ENCODE peak calls at places on chromosomes 1 and 21, in four cellular contexts. One of them, this sample, is unnamed. For H3K4me1, the result is how much of the 10 kb centered on the place peaks cover.

GRCh38 chr1:248872752-248873408 is 14.0 kb upstream of the ZNF692 start:
- DNase-seq in endothelial cell of umbilical vein: peak
- DNase-seq in SJSA1: peak
- DNase-seq in ovary: peak
- DNase-seq in this sample: peak

GRCh38 chr1:198669023-198669698 is 30.3 kb downstream of the PTPRC start:
- DNase-seq in endothelial cell of umbilical vein: peak
- DNase-seq in SJSA1: peak
- DNase-seq in ovary: no peak
- DNase-seq in this sample: peak

GRCh38 chr1:47487826-47488450 is 50.1 kb downstream of the FOXD2 start:
- DNase-seq in endothelial cell of umbilical vein: no peak
- DNase-seq in SJSA1: no peak
- DNase-seq in ovary: no peak
- DNase-seq in this sample: no peak

GRCh38 chr1:6245086-6245868 is 1.3 kb downstream of the HES3 start:
- DNase-seq in endothelial cell of umbilical vein: peak
- DNase-seq in SJSA1: peak
- DNase-seq in ovary: peak
- DNase-seq in this sample: peak

GRCh38 chr1:76229279-76229977 is 154.9 kb downstream of the ST6GALNAC3 start:
- DNase-seq in endothelial cell of umbilical vein: peak
- DNase-seq in SJSA1: no peak
- DNase-seq in ovary: no peak
- DNase-seq in this sample: no peak

GRCh38 chr21:37983336-37984095 is 67.3 kb upstream of the KCNJ6 start:
- DNase-seq in endothelial cell of umbilical vein: no peak
- DNase-seq in SJSA1: no peak
- DNase-seq in ovary: no peak
- DNase-seq in this sample: no peak

GRCh38 chr21:32727728-32728454 is at the start of gene SYNJ1:
- DNase-seq in endothelial cell of umbilical vein: peak
- DNase-seq in SJSA1: peak
- DNase-seq in ovary: peak
- DNase-seq in this sample: peak

GRCh38 chr1:239858058-239858457 is 233.6 kb upstream of the FMN2 start:
- DNase-seq in endothelial cell of umbilical vein: no peak
- DNase-seq in SJSA1: no peak
- DNase-seq in ovary: no peak
- DNase-seq in this sample: peak

GRCh38 chr1:17531682-17532487 is 7.6 kb upstream of the ARHGEF10L start:
- DNase-seq in endothelial cell of umbilical vein: no peak
- DNase-seq in SJSA1: no peak
- DNase-seq in ovary: peak
- DNase-seq in this sample: peak

GRCh38 chr1:203290261-203291089 is 14.8 kb upstream of the BTG2 start:
- DNase-seq in endothelial cell of umbilical vein: peak
- DNase-seq in SJSA1: peak
- DNase-seq in ovary: peak
- DNase-seq in this sample: peak

GRCh38 chr1:43991476-43992231 is at the start of gene CCDC24:
- DNase-seq in endothelial cell of umbilical vein: peak
- DNase-seq in SJSA1: peak
- DNase-seq in ovary: peak
- DNase-seq in this sample: peak

GRCh38 chr1:243217401-243217800 is 37.7 kb downstream of the CEP170 start:
- DNase-seq in endothelial cell of umbilical vein: no peak
- DNase-seq in SJSA1: no peak
- DNase-seq in ovary: no peak
- DNase-seq in this sample: peak

GRCh38 chr1:152228831-152229230 is 4.8 kb upstream of the HRNR start:
- DNase-seq in endothelial cell of umbilical vein: no peak
- DNase-seq in SJSA1: no peak
- DNase-seq in ovary: no peak
- DNase-seq in this sample: no peak

DNA sequence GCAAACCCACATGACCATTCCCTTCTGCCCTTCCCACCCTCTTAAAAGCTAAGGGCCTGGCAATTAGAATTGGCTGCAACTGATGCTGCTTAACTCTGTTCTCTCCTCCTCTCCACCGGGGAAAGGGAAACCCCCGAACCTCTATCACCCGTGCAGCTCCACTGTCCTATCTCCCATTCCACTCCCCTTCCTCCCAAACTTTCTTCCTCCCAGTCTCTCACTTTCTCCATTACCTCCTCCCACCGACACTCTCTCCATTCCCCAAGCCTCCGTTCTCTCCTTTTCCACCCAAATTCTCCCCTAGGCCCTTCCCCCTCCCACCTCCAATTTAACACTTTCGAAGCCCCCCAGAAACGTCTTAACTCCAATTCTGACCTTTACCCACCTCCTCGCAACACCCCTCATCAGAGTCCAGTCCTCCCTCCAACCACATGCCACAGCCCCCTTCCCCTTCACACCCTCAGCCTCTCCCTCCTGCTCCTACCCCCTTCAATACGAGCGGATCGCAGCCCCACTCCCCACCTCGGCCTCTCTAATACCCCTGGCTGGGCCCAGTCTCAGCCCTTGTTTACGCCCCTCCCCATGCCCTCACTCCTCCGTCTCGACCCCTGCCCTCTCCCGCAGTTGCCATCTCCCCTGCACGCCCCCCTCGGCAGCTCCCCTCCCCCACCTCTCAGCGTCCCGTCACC is 602 bp downstream of the DEDD start:
- DNase-seq in endothelial cell of umbilical vein: peak
- DNase-seq in SJSA1: no peak
- DNase-seq in ovary: no peak
- DNase-seq in this sample: peak
- H3K4me1 ChIP-seq in endothelial cell of umbilical vein: under half
- H3K4me1 ChIP-seq in SJSA1: under half
- H3K4me1 ChIP-seq in ovary: under half
- H3K4me1 ChIP-seq in this sample: under half

GRCh38 chr1:117387060-117387633 is 19.9 kb downstream of the MAN1A2 start:
- DNase-seq in endothelial cell of umbilical vein: no peak
- DNase-seq in SJSA1: no peak
- DNase-seq in ovary: no peak
- DNase-seq in this sample: no peak

GRCh38 chr1:117389284-117389683 is 22.0 kb downstream of the MAN1A2 start:
- DNase-seq in endothelial cell of umbilical vein: no peak
- DNase-seq in SJSA1: no peak
- DNase-seq in ovary: no peak
- DNase-seq in this sample: no peak

GRCh38 chr1:117392776-117393175 is 25.5 kb downstream of the MAN1A2 start:
- DNase-seq in endothelial cell of umbilical vein: no peak
- DNase-seq in SJSA1: no peak
- DNase-seq in ovary: no peak
- DNase-seq in this sample: peak

GRCh38 chr1:117389779-117390178 is 22.5 kb downstream of the MAN1A2 start:
- DNase-seq in endothelial cell of umbilical vein: no peak
- DNase-seq in SJSA1: no peak
- DNase-seq in ovary: no peak
- DNase-seq in this sample: no peak

GRCh38 chr1:117388328-117388727 is 21.1 kb downstream of the MAN1A2 start:
- DNase-seq in endothelial cell of umbilical vein: no peak
- DNase-seq in SJSA1: no peak
- DNase-seq in ovary: no peak
- DNase-seq in this sample: no peak
- H3K4me1 ChIP-seq in endothelial cell of umbilical vein: under half
- H3K4me1 ChIP-seq in SJSA1: under half
- H3K4me1 ChIP-seq in ovary: under half
- H3K4me1 ChIP-seq in this sample: under half

DNA sequence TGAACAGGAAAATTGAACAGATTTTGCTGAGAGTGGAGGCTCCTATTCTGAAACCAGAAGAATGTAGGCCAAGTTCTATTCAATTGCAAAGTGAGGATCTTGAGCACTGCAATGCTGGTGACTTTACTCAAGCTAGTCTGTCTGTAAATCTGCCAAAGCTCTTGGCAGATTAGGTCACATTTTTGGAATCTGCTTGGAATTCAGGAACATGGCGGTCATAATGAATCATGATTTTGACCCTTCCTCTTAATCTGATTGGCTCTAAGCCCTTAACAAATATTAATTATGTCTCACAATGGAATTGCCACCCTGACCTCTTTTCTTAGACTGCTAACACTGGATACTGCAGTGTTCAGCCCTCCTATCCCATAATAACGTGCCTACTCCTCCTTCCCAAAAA is 7.2 kb upstream of the GNG12 start:
- DNase-seq in endothelial cell of umbilical vein: peak
- DNase-seq in SJSA1: peak
- DNase-seq in ovary: no peak
- DNase-seq in this sample: peak
- H3K4me1 ChIP-seq in endothelial cell of umbilical vein: under half
- H3K4me1 ChIP-seq in SJSA1: under half
- H3K4me1 ChIP-seq in ovary: under half
- H3K4me1 ChIP-seq in this sample: half or more

GRCh38 chr1:41483960-41484844 is at the start of gene EDN2:
- DNase-seq in endothelial cell of umbilical vein: no peak
- DNase-seq in SJSA1: no peak
- DNase-seq in ovary: no peak
- DNase-seq in this sample: no peak

GRCh38 chr1:41485605-41486004 is 1.1 kb upstream of the EDN2 start:
- DNase-seq in endothelial cell of umbilical vein: peak
- DNase-seq in SJSA1: peak
- DNase-seq in ovary: no peak
- DNase-seq in this sample: peak

GRCh38 chr1:41486053-41486891 is 1.8 kb upstream of the EDN2 start:
- DNase-seq in endothelial cell of umbilical vein: no peak
- DNase-seq in SJSA1: peak
- DNase-seq in ovary: no peak
- DNase-seq in this sample: peak

GRCh38 chr1:41482906-41483895 is 1.3 kb downstream of the EDN2 start:
- DNase-seq in endothelial cell of umbilical vein: no peak
- DNase-seq in SJSA1: no peak
- DNase-seq in ovary: no peak
- DNase-seq in this sample: no peak

GRCh38 chr1:41484881-41485280 is 398 bp upstream of the EDN2 start:
- DNase-seq in endothelial cell of umbilical vein: no peak
- DNase-seq in SJSA1: no peak
- DNase-seq in ovary: no peak
- DNase-seq in this sample: no peak
- H3K4me1 ChIP-seq in endothelial cell of umbilical vein: under half
- H3K4me1 ChIP-seq in SJSA1: half or more
- H3K4me1 ChIP-seq in ovary: under half
- H3K4me1 ChIP-seq in this sample: under half

GRCh38 chr1:27148591-27148990 is 6.3 kb downstream of the SLC9A1 start:
- DNase-seq in endothelial cell of umbilical vein: no peak
- DNase-seq in SJSA1: no peak
- DNase-seq in ovary: no peak
- DNase-seq in this sample: no peak
- H3K4me1 ChIP-seq in endothelial cell of umbilical vein: under half
- H3K4me1 ChIP-seq in SJSA1: under half
- H3K4me1 ChIP-seq in ovary: under half
- H3K4me1 ChIP-seq in this sample: half or more

GRCh38 chr1:230144010-230144614 is 77.1 kb downstream of the GALNT2 start:
- DNase-seq in endothelial cell of umbilical vein: no peak
- DNase-seq in SJSA1: no peak
- DNase-seq in ovary: no peak
- DNase-seq in this sample: no peak
- H3K4me1 ChIP-seq in endothelial cell of umbilical vein: under half
- H3K4me1 ChIP-seq in SJSA1: under half
- H3K4me1 ChIP-seq in ovary: under half
- H3K4me1 ChIP-seq in this sample: under half

GRCh38 chr1:12016182-12016581 is 3.1 kb upstream of the MIIP start:
- DNase-seq in endothelial cell of umbilical vein: no peak
- DNase-seq in SJSA1: no peak
- DNase-seq in ovary: no peak
- DNase-seq in this sample: no peak
- H3K4me1 ChIP-seq in endothelial cell of umbilical vein: under half
- H3K4me1 ChIP-seq in SJSA1: under half
- H3K4me1 ChIP-seq in ovary: under half
- H3K4me1 ChIP-seq in this sample: under half

GRCh38 chr1:8133657-8134430 is 107.7 kb upstream of the ERRFI1 start:
- DNase-seq in endothelial cell of umbilical vein: peak
- DNase-seq in SJSA1: peak
- DNase-seq in ovary: peak
- DNase-seq in this sample: peak

GRCh38 chr1:8134546-8135235 is 108.6 kb upstream of the ERRFI1 start:
- DNase-seq in endothelial cell of umbilical vein: no peak
- DNase-seq in SJSA1: peak
- DNase-seq in ovary: no peak
- DNase-seq in this sample: no peak

GRCh38 chr1:8136766-8137165 is 110.7 kb upstream of the ERRFI1 start:
- DNase-seq in endothelial cell of umbilical vein: no peak
- DNase-seq in SJSA1: no peak
- DNase-seq in ovary: no peak
- DNase-seq in this sample: no peak

GRCh38 chr1:8135250-8135649 is 109.1 kb upstream of the ERRFI1 start:
- DNase-seq in endothelial cell of umbilical vein: no peak
- DNase-seq in SJSA1: no peak
- DNase-seq in ovary: no peak
- DNase-seq in this sample: no peak

DNA sequence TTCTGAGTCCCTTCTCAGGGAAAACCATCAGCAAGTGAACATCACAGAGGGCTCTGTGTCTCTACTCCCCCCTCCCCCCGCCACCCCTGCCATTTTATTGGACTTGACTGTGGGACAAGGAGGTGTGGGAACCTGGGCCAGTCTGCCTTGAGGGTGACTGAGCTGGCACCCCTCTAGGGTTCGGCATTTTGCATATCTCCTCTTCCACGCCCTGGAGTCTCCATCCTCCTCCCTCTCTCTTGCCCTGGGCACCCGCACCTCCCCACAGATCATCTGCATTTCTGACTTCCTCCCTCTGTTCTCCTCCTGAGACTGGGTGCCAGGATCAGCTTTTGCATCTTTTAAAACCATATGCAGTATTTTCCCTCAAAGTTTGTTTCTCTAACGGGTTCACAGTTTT is 107.1 kb upstream of the ERRFI1 start:
- DNase-seq in endothelial cell of umbilical vein: no peak
- DNase-seq in SJSA1: no peak
- DNase-seq in ovary: peak
- DNase-seq in this sample: peak
- H3K4me1 ChIP-seq in endothelial cell of umbilical vein: under half
- H3K4me1 ChIP-seq in SJSA1: half or more
- H3K4me1 ChIP-seq in ovary: under half
- H3K4me1 ChIP-seq in this sample: under half

DNA sequence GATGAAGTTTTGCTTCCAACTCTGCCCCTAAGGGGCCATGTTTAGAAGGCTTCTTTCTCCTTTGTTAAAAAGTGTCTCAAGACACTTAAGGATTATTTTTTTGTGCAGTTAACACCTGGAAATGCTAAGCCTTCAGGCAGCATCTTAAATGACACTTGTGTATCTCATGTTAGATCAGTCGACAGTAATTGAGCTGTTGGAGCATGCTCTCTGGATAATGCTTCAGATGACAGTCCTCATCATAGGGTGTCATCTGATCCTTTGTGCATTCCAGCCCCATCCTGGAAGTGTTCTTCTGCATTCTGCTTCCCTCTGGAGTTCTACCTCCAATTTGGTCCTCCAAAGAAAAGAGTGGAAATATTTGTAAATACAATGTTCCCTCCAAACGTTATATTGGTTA is 136.3 kb downstream of the TLR5 start:
- DNase-seq in endothelial cell of umbilical vein: no peak
- DNase-seq in SJSA1: no peak
- DNase-seq in ovary: no peak
- DNase-seq in this sample: no peak
- H3K4me1 ChIP-seq in endothelial cell of umbilical vein: under half
- H3K4me1 ChIP-seq in SJSA1: under half
- H3K4me1 ChIP-seq in ovary: under half
- H3K4me1 ChIP-seq in this sample: under half

This sample was measured in adipocyte.